ENCODE peak calls at places on chromosomes 4 and X, in four cellular contexts. One of them, this sample, is unnamed.

GRCh38 chrX:1400731-1401471 is 9.0 kb upstream of the SLC25A6 start:
- DNase-seq in HCT116: peak; percentile 40
- DNase-seq in K562: peak; percentile 22
- DNase-seq in HepG2: peak; percentile 83
- DNase-seq in this sample: no peak

GRCh38 chr4:12852338-12853307 is 631.5 kb downstream of the RAB28 start:
- DNase-seq in HCT116: peak; percentile 63
- DNase-seq in K562: no peak
- DNase-seq in HepG2: peak; percentile 76
- DNase-seq in this sample: peak; percentile 32

GRCh38 chr4:8592366-8593267 is at the start of gene CPZ:
- DNase-seq in HCT116: no peak
- DNase-seq in K562: peak; percentile 62
- DNase-seq in HepG2: peak; percentile 16
- DNase-seq in this sample: no peak

GRCh38 chr4:56655627-56656345 is 25.3 kb downstream of the HOPX start:
- DNase-seq in HCT116: no peak
- DNase-seq in K562: no peak
- DNase-seq in HepG2: no peak
- DNase-seq in this sample: peak; percentile 84

GRCh38 chrX:154513662-154514204 is 2.3 kb downstream of the FAM3A start:
- DNase-seq in HCT116: no peak
- DNase-seq in K562: no peak
- DNase-seq in HepG2: no peak
- DNase-seq in this sample: no peak

GRCh38 chr4:107863850-107864371 is 39.2 kb downstream of the SGMS2 start:
- DNase-seq in HCT116: peak; percentile 48
- DNase-seq in K562: no peak
- DNase-seq in HepG2: peak; percentile 52
- DNase-seq in this sample: no peak

GRCh38 chr4:131054489-131055019 is 1958.6 kb downstream of the C4orf33 start:
- DNase-seq in HCT116: peak; percentile 18
- DNase-seq in K562: no peak
- DNase-seq in HepG2: no peak
- DNase-seq in this sample: no peak

GRCh38 chr4:73868206-73869129 is 725 bp upstream of the CXCL1 start:
- DNase-seq in HCT116: no peak
- DNase-seq in K562: no peak
- DNase-seq in HepG2: no peak
- DNase-seq in this sample: no peak

GRCh38 chr4:121717680-121718237 is 21.0 kb upstream of the ANXA5 start:
- DNase-seq in HCT116: no peak
- DNase-seq in K562: no peak
- DNase-seq in HepG2: no peak
- DNase-seq in this sample: no peak

GRCh38 chrX:136731207-136731782 is 49.4 kb downstream of the ARHGEF6 start:
- DNase-seq in HCT116: no peak
- DNase-seq in K562: no peak
- DNase-seq in HepG2: no peak
- DNase-seq in this sample: no peak

GRCh38 chrX:69215161-69215560 is 49.9 kb upstream of the PJA1 start:
- DNase-seq in HCT116: no peak
- DNase-seq in K562: no peak
- DNase-seq in HepG2: no peak
- DNase-seq in this sample: no peak

GRCh38 chr4:84327526-84327925 is 171.6 kb downstream of the NKX6-1 start:
- DNase-seq in HCT116: no peak
- DNase-seq in K562: no peak
- DNase-seq in HepG2: no peak
- DNase-seq in this sample: no peak

GRCh38 chr4:24824720-24825119 is 29.3 kb downstream of the SOD3 start:
- DNase-seq in HCT116: no peak
- DNase-seq in K562: no peak
- DNase-seq in HepG2: no peak
- DNase-seq in this sample: no peak

GRCh38 chr4:184355111-184355604 is 119.2 kb downstream of the IRF2 start:
- DNase-seq in HCT116: peak; percentile 7
- DNase-seq in K562: peak; percentile 24
- DNase-seq in HepG2: peak; percentile 89
- DNase-seq in this sample: peak; percentile 48
- H3K9ac ChIP-seq in HCT116: no peak overlapping the region
- H3K9ac ChIP-seq in K562: peak overlapping the region; percentile 80
- H3K9ac ChIP-seq in HepG2: no peak overlapping the region
- H3K9ac ChIP-seq in this sample: no peak overlapping the region

GRCh38 chr4:40656221-40656863 is 26.7 kb upstream of the RBM47 start:
- DNase-seq in HCT116: no peak
- DNase-seq in K562: no peak
- DNase-seq in HepG2: no peak
- DNase-seq in this sample: no peak
- TF ChIP-seq ELF1 in HCT116: no peak
- TF ChIP-seq ELF1 in K562: no peak
- TF ChIP-seq ELF1 in HepG2: no peak
- TF ChIP-seq ELF1 in this sample: no peak

DNA sequence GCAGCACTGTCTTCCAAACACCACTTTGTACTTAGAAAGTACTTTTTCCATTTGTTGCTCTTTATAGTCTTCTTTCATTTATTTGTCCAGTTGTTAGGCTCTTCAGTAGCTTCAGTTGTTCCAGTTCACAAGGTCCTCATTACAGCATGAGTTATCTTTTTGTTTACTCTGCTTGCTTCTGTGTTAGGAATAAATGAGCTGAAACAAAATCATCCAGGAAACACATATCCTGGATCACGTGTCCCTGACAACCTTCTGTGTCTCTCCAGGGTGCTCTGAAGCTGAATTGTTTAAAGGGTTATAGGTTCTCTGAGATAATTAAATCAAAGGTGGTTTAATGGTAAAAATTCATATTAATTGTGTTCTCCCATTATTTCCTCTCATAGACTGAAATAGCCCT is 19.9 kb upstream of the KLHL8 start:
- DNase-seq in HCT116: no peak
- DNase-seq in K562: no peak
- DNase-seq in HepG2: no peak
- DNase-seq in this sample: no peak
- H3K9ac ChIP-seq in HCT116: no peak overlapping the region
- H3K9ac ChIP-seq in K562: no peak overlapping the region
- H3K9ac ChIP-seq in HepG2: no peak overlapping the region
- H3K9ac ChIP-seq in this sample: no peak overlapping the region

GRCh38 chrX:10329984-10330383 is 173.2 kb downstream of the CLCN4 start:
- DNase-seq in HCT116: no peak
- DNase-seq in K562: no peak
- DNase-seq in HepG2: no peak
- DNase-seq in this sample: no peak

GRCh38 chrX:10327651-10328050 is 170.9 kb downstream of the CLCN4 start:
- DNase-seq in HCT116: peak; percentile 34
- DNase-seq in K562: no peak
- DNase-seq in HepG2: peak; percentile 3
- DNase-seq in this sample: no peak

GRCh38 chrX:10325606-10326005 is 168.8 kb downstream of the CLCN4 start:
- DNase-seq in HCT116: no peak
- DNase-seq in K562: no peak
- DNase-seq in HepG2: no peak
- DNase-seq in this sample: no peak

DNA sequence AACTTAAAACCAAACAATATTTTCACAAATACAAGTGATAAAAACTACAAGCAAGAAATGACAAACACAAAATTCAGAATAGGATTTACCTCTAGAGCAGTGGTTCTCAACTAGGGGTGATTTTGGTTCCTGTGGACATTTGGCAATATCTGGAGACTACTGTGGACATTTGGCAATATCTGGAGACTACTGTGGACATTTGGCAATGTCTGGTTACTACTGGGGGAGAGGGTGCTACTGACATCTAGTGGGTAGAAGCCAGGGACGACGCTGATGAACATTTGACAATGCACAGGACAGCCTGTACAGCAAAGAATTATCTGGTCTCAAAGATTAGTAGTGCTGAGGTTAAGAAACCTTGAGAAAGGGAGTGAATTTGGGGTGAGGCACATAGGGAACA is 169.8 kb downstream of the CLCN4 start:
- DNase-seq in HCT116: peak; percentile 22
- DNase-seq in K562: no peak
- DNase-seq in HepG2: peak; percentile 25
- DNase-seq in this sample: peak; percentile 30
- TF ChIP-seq ELF1 in HCT116: no peak
- TF ChIP-seq ELF1 in K562: no peak
- TF ChIP-seq ELF1 in HepG2: no peak
- TF ChIP-seq ELF1 in this sample: no peak